ENCODE peak calls at places on chromosome 15, in five cellular contexts. One of them, this sample, is unnamed.

GRCh38 chr15:85763157-85763556 is 31.6 kb downstream of the KLHL25 start:
- DNase-seq in ovary: no peak
- DNase-seq in AG04450: no peak
- DNase-seq in fibroblast of pulmonary artery: no peak
- DNase-seq in activated CD4-positive, alpha-beta T cell treated with anti-CD3 and anti-CD28 coated beads for 24 hours: no peak
- DNase-seq in this sample: no peak

GRCh38 chr15:29612096-29612495 is 210.2 kb downstream of the TJP1 start:
- DNase-seq in ovary: no peak
- DNase-seq in activated CD4-positive, alpha-beta T cell treated with anti-CD3 and anti-CD28 coated beads for 24 hours: no peak
- DNase-seq in AG04450: peak; percentile 26
- DNase-seq in fibroblast of pulmonary artery: peak; percentile 98
- DNase-seq in this sample: peak; percentile 33

GRCh38 chr15:64151727-64152506 is at the start of gene SNX22:
- DNase-seq in fibroblast of pulmonary artery: no peak
- DNase-seq in activated CD4-positive, alpha-beta T cell treated with anti-CD3 and anti-CD28 coated beads for 24 hours: no peak
- DNase-seq in AG04450: no peak
- DNase-seq in ovary: peak; percentile 53
- DNase-seq in this sample: peak; percentile 78

GRCh38 chr15:99704444-99704838 is 28.8 kb downstream of the LYSMD4 start:
- DNase-seq in AG04450: peak; percentile 84
- DNase-seq in fibroblast of pulmonary artery: peak; percentile 95
- DNase-seq in ovary: no peak
- DNase-seq in activated CD4-positive, alpha-beta T cell treated with anti-CD3 and anti-CD28 coated beads for 24 hours: peak; percentile 33
- DNase-seq in this sample: no peak

GRCh38 chr15:40061212-40061901 is 22.4 kb upstream of the SRP14 start:
- DNase-seq in ovary: no peak
- DNase-seq in activated CD4-positive, alpha-beta T cell treated with anti-CD3 and anti-CD28 coated beads for 24 hours: no peak
- DNase-seq in fibroblast of pulmonary artery: no peak
- DNase-seq in AG04450: no peak
- DNase-seq in this sample: no peak

GRCh38 chr15:58313810-58314592 is 117.8 kb upstream of the LIPC start:
- DNase-seq in activated CD4-positive, alpha-beta T cell treated with anti-CD3 and anti-CD28 coated beads for 24 hours: no peak
- DNase-seq in AG04450: no peak
- DNase-seq in ovary: no peak
- DNase-seq in fibroblast of pulmonary artery: no peak
- DNase-seq in this sample: no peak

GRCh38 chr15:92409006-92409405 is 15.3 kb downstream of the ST8SIA2 start:
- DNase-seq in AG04450: no peak
- DNase-seq in fibroblast of pulmonary artery: no peak
- DNase-seq in ovary: no peak
- DNase-seq in activated CD4-positive, alpha-beta T cell treated with anti-CD3 and anti-CD28 coated beads for 24 hours: no peak
- DNase-seq in this sample: no peak

GRCh38 chr15:39835550-39835949 is 52.9 kb upstream of the FSIP1 start:
- DNase-seq in fibroblast of pulmonary artery: no peak
- DNase-seq in AG04450: no peak
- DNase-seq in ovary: no peak
- DNase-seq in activated CD4-positive, alpha-beta T cell treated with anti-CD3 and anti-CD28 coated beads for 24 hours: no peak
- DNase-seq in this sample: no peak

GRCh38 chr15:57506422-57506821 is 85.3 kb upstream of the MYZAP start:
- DNase-seq in fibroblast of pulmonary artery: no peak
- DNase-seq in ovary: no peak
- DNase-seq in AG04450: no peak
- DNase-seq in activated CD4-positive, alpha-beta T cell treated with anti-CD3 and anti-CD28 coated beads for 24 hours: no peak
- DNase-seq in this sample: peak; percentile 66

GRCh38 chr15:33448151-33448550 is 137.4 kb downstream of the RYR3 start:
- DNase-seq in AG04450: no peak
- DNase-seq in ovary: no peak
- DNase-seq in fibroblast of pulmonary artery: no peak
- DNase-seq in activated CD4-positive, alpha-beta T cell treated with anti-CD3 and anti-CD28 coated beads for 24 hours: no peak
- DNase-seq in this sample: no peak

GRCh38 chr15:41727143-41727542 is 47.1 kb upstream of the MAPKBP1 start:
- DNase-seq in fibroblast of pulmonary artery: peak; percentile 25
- DNase-seq in ovary: no peak
- DNase-seq in activated CD4-positive, alpha-beta T cell treated with anti-CD3 and anti-CD28 coated beads for 24 hours: no peak
- DNase-seq in AG04450: no peak
- DNase-seq in this sample: no peak

GRCh38 chr15:65115086-65115485 is at the start of gene UBAP1L:
- DNase-seq in AG04450: no peak
- DNase-seq in fibroblast of pulmonary artery: no peak
- DNase-seq in activated CD4-positive, alpha-beta T cell treated with anti-CD3 and anti-CD28 coated beads for 24 hours: no peak
- DNase-seq in ovary: no peak
- DNase-seq in this sample: no peak

GRCh38 chr15:71219646-71220045 is 104.4 kb downstream of the THSD4 start:
- DNase-seq in AG04450: peak; percentile 71
- DNase-seq in activated CD4-positive, alpha-beta T cell treated with anti-CD3 and anti-CD28 coated beads for 24 hours: no peak
- DNase-seq in fibroblast of pulmonary artery: peak; percentile 90
- DNase-seq in ovary: no peak
- DNase-seq in this sample: no peak

GRCh38 chr15:66294157-66294931 is 976 bp downstream of the DIS3L start:
- DNase-seq in fibroblast of pulmonary artery: peak; percentile 71
- DNase-seq in activated CD4-positive, alpha-beta T cell treated with anti-CD3 and anti-CD28 coated beads for 24 hours: peak; percentile 11
- DNase-seq in ovary: no peak
- DNase-seq in AG04450: peak; percentile 24
- DNase-seq in this sample: no peak

GRCh38 chr15:94704421-94704820 is 473.1 kb downstream of the MCTP2 start:
- DNase-seq in fibroblast of pulmonary artery: no peak
- DNase-seq in AG04450: no peak
- DNase-seq in ovary: no peak
- DNase-seq in activated CD4-positive, alpha-beta T cell treated with anti-CD3 and anti-CD28 coated beads for 24 hours: no peak
- DNase-seq in this sample: no peak